ENCODE peak calls at places on chromosomes 6 and 20, in eight cellular contexts. One of them, this sample, is unnamed.
A peak's percentile ranks its signal among the peaks of the same experiment; 100 is the strongest.

GRCh38 chr20:3077618-3078134 is 6.3 kb downstream of the OXT start:
- DNase-seq in WTC11: no peak
- DNase-seq in upper lobe of right lung: no peak
- DNase-seq in progenitor cell of endocrine pancreas: no peak
- DNase-seq in heart left ventricle: no peak
- DNase-seq in endothelial cell: no peak
- DNase-seq in HCT116: no peak
- DNase-seq in cardiac fibroblast: no peak
- DNase-seq in this sample: no peak

GRCh38 chr6:42279144-42279781 is 61.6 kb upstream of the MRPS10 start:
- DNase-seq in heart left ventricle: peak; percentile 41
- DNase-seq in upper lobe of right lung: no peak
- DNase-seq in WTC11: no peak
- DNase-seq in progenitor cell of endocrine pancreas: no peak
- DNase-seq in endothelial cell: no peak
- DNase-seq in cardiac fibroblast: peak; percentile 64
- DNase-seq in HCT116: no peak
- DNase-seq in this sample: no peak

GRCh38 chr6:151161363-151161762 is 78.4 kb upstream of the AKAP12 start:
- DNase-seq in progenitor cell of endocrine pancreas: no peak
- DNase-seq in endothelial cell: no peak
- DNase-seq in WTC11: no peak
- DNase-seq in upper lobe of right lung: no peak
- DNase-seq in heart left ventricle: no peak
- DNase-seq in HCT116: no peak
- DNase-seq in cardiac fibroblast: no peak
- DNase-seq in this sample: no peak

GRCh38 chr20:57205625-57206219 is 60.7 kb downstream of the BMP7 start:
- DNase-seq in progenitor cell of endocrine pancreas: no peak
- DNase-seq in HCT116: peak; percentile 81
- DNase-seq in cardiac fibroblast: peak; percentile 10
- DNase-seq in heart left ventricle: no peak
- DNase-seq in endothelial cell: no peak
- DNase-seq in upper lobe of right lung: no peak
- DNase-seq in WTC11: no peak
- DNase-seq in this sample: no peak

GRCh38 chr6:71621918-71622519 is 264.3 kb upstream of the RIMS1 start:
- DNase-seq in endothelial cell: no peak
- DNase-seq in progenitor cell of endocrine pancreas: no peak
- DNase-seq in upper lobe of right lung: no peak
- DNase-seq in heart left ventricle: no peak
- DNase-seq in cardiac fibroblast: peak; percentile 3
- DNase-seq in WTC11: no peak
- DNase-seq in HCT116: peak; percentile 2
- DNase-seq in this sample: no peak

GRCh38 chr6:37074053-37074827 is 68.8 kb downstream of the FGD2 start:
- DNase-seq in endothelial cell: no peak
- DNase-seq in progenitor cell of endocrine pancreas: no peak
- DNase-seq in upper lobe of right lung: no peak
- DNase-seq in WTC11: no peak
- DNase-seq in cardiac fibroblast: peak; percentile 91
- DNase-seq in HCT116: no peak
- DNase-seq in heart left ventricle: peak; percentile 50
- DNase-seq in this sample: no peak

GRCh38 chr6:31740397-31741223 is 805 bp downstream of the MSH5 start:
- DNase-seq in HCT116: no peak
- DNase-seq in progenitor cell of endocrine pancreas: no peak
- DNase-seq in cardiac fibroblast: peak; percentile 38
- DNase-seq in endothelial cell: no peak
- DNase-seq in upper lobe of right lung: peak; percentile 81
- DNase-seq in heart left ventricle: no peak
- DNase-seq in WTC11: no peak
- DNase-seq in this sample: no peak

GRCh38 chr6:16206595-16207037 is 31.8 kb upstream of the GMPR start:
- DNase-seq in heart left ventricle: peak; percentile 48
- DNase-seq in progenitor cell of endocrine pancreas: peak; percentile 23
- DNase-seq in cardiac fibroblast: peak; percentile 87
- DNase-seq in HCT116: peak; percentile 37
- DNase-seq in WTC11: peak; percentile 61
- DNase-seq in upper lobe of right lung: no peak
- DNase-seq in endothelial cell: peak; percentile 53
- DNase-seq in this sample: peak; percentile 88

GRCh38 chr6:47292944-47293343 is 16.8 kb downstream of the TNFRSF21 start:
- DNase-seq in cardiac fibroblast: peak; percentile 9
- DNase-seq in heart left ventricle: no peak
- DNase-seq in endothelial cell: no peak
- DNase-seq in progenitor cell of endocrine pancreas: no peak
- DNase-seq in upper lobe of right lung: no peak
- DNase-seq in WTC11: no peak
- DNase-seq in HCT116: no peak
- DNase-seq in this sample: no peak

GRCh38 chr6:168400044-168400443 is 40.9 kb upstream of the SMOC2 start:
- DNase-seq in heart left ventricle: no peak
- DNase-seq in endothelial cell: no peak
- DNase-seq in HCT116: no peak
- DNase-seq in upper lobe of right lung: no peak
- DNase-seq in WTC11: no peak
- DNase-seq in cardiac fibroblast: no peak
- DNase-seq in progenitor cell of endocrine pancreas: no peak
- DNase-seq in this sample: peak; percentile 19

GRCh38 chr6:127340171-127340570 is 3.2 kb downstream of the ECHDC1 start:
- DNase-seq in HCT116: no peak
- DNase-seq in cardiac fibroblast: no peak
- DNase-seq in WTC11: no peak
- DNase-seq in heart left ventricle: no peak
- DNase-seq in endothelial cell: no peak
- DNase-seq in progenitor cell of endocrine pancreas: no peak
- DNase-seq in upper lobe of right lung: no peak
- DNase-seq in this sample: no peak

GRCh38 chr6:143333081-143333480 is 117.4 kb downstream of the ADAT2 start:
- DNase-seq in upper lobe of right lung: no peak
- DNase-seq in WTC11: no peak
- DNase-seq in heart left ventricle: no peak
- DNase-seq in cardiac fibroblast: no peak
- DNase-seq in endothelial cell: no peak
- DNase-seq in HCT116: no peak
- DNase-seq in progenitor cell of endocrine pancreas: no peak
- DNase-seq in this sample: no peak

GRCh38 chr6:63573899-63574553 is 1.7 kb downstream of the LOC128125822 start:
- DNase-seq in endothelial cell: peak; percentile 42
- DNase-seq in progenitor cell of endocrine pancreas: peak; percentile 20
- DNase-seq in upper lobe of right lung: no peak
- DNase-seq in cardiac fibroblast: peak; percentile 71
- DNase-seq in WTC11: peak; percentile 29
- DNase-seq in HCT116: peak; percentile 62
- DNase-seq in heart left ventricle: no peak
- DNase-seq in this sample: no peak

GRCh38 chr6:63572733-63573139 is 456 bp downstream of the LOC128125822 start:
- DNase-seq in HCT116: no peak
- DNase-seq in cardiac fibroblast: no peak
- DNase-seq in endothelial cell: no peak
- DNase-seq in progenitor cell of endocrine pancreas: no peak
- DNase-seq in upper lobe of right lung: no peak
- DNase-seq in heart left ventricle: peak; percentile 53
- DNase-seq in WTC11: no peak
- DNase-seq in this sample: no peak

GRCh38 chr6:63573140-63573898 is 1.0 kb downstream of the LOC128125822 start:
- DNase-seq in cardiac fibroblast: peak; percentile 81
- DNase-seq in HCT116: peak; percentile 74
- DNase-seq in WTC11: peak; percentile 90
- DNase-seq in heart left ventricle: peak; percentile 73
- DNase-seq in progenitor cell of endocrine pancreas: peak; percentile 60
- DNase-seq in endothelial cell: peak; percentile 66
- DNase-seq in upper lobe of right lung: peak; percentile 93
- DNase-seq in this sample: peak; percentile 38

GRCh38 chr6:63576147-63576772 is 4.0 kb downstream of the LOC128125822 start:
- DNase-seq in upper lobe of right lung: no peak
- DNase-seq in endothelial cell: no peak
- DNase-seq in cardiac fibroblast: no peak
- DNase-seq in WTC11: no peak
- DNase-seq in HCT116: no peak
- DNase-seq in progenitor cell of endocrine pancreas: no peak
- DNase-seq in heart left ventricle: no peak
- DNase-seq in this sample: no peak

GRCh38 chr6:63574554-63574900 is 2.2 kb downstream of the LOC128125822 start:
- DNase-seq in endothelial cell: no peak
- DNase-seq in cardiac fibroblast: no peak
- DNase-seq in progenitor cell of endocrine pancreas: no peak
- DNase-seq in HCT116: no peak
- DNase-seq in upper lobe of right lung: no peak
- DNase-seq in WTC11: no peak
- DNase-seq in heart left ventricle: no peak
- DNase-seq in this sample: no peak
- TF ChIP-seq CTCF in endothelial cell: peak; percentile 36
- TF ChIP-seq CTCF in cardiac fibroblast: no peak
- TF ChIP-seq CTCF in progenitor cell of endocrine pancreas: no peak
- TF ChIP-seq CTCF in HCT116: no peak
- TF ChIP-seq CTCF in upper lobe of right lung: no peak
- TF ChIP-seq CTCF in WTC11: peak; percentile 2
- TF ChIP-seq CTCF in heart left ventricle: no peak
- TF ChIP-seq CTCF in this sample: no peak

DNA sequence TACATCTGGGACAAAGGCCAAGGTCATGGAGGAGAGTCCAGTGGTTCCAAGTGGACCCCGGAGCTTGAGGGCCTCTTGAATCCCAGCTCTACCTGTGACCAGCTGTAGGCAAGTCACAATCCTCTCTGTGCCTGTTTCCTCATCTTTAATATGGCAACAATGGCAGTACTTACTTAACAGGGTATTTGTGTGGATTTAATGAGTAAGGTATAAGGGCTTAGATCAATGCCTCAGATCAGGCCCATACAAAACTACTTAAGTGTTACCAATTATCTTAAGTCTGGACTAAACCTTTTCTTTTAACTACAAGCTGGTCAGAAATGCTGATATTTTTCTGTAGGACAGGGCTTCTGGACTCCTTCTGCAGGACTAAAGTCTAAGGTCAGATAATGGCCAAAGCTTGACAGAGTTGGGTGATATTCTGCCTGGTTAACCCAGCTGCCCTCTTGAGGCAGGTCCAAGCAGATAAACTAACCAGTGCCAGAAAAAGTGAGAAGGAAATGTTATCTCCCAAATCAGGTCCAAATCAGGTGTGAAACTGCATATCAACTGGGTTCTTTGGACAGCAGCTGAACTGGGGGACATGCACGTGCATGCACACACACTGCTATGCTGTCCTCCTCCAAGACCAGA is 2.2 kb downstream of the SULF2 start:
- DNase-seq in WTC11: no peak
- DNase-seq in HCT116: no peak
- DNase-seq in heart left ventricle: no peak
- DNase-seq in endothelial cell: no peak
- DNase-seq in progenitor cell of endocrine pancreas: no peak
- DNase-seq in upper lobe of right lung: no peak
- DNase-seq in cardiac fibroblast: no peak
- DNase-seq in this sample: no peak
- TF ChIP-seq CTCF in WTC11: no peak
- TF ChIP-seq CTCF in HCT116: no peak
- TF ChIP-seq CTCF in heart left ventricle: no peak
- TF ChIP-seq CTCF in endothelial cell: no peak
- TF ChIP-seq CTCF in progenitor cell of endocrine pancreas: no peak
- TF ChIP-seq CTCF in upper lobe of right lung: no peak
- TF ChIP-seq CTCF in cardiac fibroblast: no peak
- TF ChIP-seq CTCF in this sample: no peak

DNA sequence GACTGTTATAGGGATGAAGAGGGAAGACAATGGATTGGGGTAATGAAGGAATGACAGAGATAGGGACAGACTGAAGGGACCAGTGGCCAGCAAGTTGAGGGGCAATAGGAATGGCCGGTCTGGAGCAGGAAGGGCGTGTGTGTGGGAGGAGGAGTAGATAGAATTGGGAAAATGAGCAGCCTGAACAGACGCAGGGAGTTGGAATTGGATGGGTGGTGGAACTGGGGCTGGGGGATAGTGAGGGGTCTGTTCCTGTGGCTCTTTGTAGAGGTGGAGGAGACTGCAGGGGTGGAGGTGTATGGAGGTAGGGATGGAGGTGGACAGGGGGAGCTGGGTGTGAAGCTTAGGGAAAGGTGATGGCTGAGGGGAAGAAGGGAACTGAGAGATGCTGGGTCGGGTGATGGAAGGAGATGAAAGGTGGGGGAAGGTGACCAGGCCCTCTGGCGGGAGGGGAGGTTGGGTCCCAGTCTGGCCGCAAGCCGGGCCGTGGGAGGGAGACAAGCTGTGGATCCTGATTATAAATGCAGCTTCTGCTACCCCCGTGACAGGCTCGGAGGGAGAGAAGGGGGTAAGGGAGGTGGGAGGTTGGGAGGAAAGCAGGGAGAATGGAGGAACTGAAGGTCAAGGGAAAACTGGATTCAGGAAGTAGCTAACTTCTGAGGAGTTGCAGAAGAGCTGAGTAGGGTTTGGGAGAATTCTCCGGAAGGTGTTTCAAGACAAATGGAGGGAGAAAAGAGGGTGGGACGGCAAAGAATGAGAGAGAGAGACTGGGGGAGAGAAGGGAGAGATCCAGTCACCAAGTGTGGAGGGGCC is 5.2 kb downstream of the SYNGAP1 start:
- DNase-seq in progenitor cell of endocrine pancreas: no peak
- DNase-seq in cardiac fibroblast: no peak
- DNase-seq in HCT116: no peak
- DNase-seq in upper lobe of right lung: no peak
- DNase-seq in heart left ventricle: peak; percentile 12
- DNase-seq in WTC11: no peak
- DNase-seq in endothelial cell: no peak
- DNase-seq in this sample: no peak
- TF ChIP-seq CTCF in progenitor cell of endocrine pancreas: no peak
- TF ChIP-seq CTCF in cardiac fibroblast: no peak
- TF ChIP-seq CTCF in HCT116: no peak
- TF ChIP-seq CTCF in upper lobe of right lung: no peak
- TF ChIP-seq CTCF in heart left ventricle: no peak
- TF ChIP-seq CTCF in WTC11: no peak
- TF ChIP-seq CTCF in endothelial cell: no peak
- TF ChIP-seq CTCF in this sample: no peak

GRCh38 chr6:90214461-90214860 is 82.2 kb downstream of the BACH2 start:
- DNase-seq in heart left ventricle: no peak
- DNase-seq in progenitor cell of endocrine pancreas: no peak
- DNase-seq in HCT116: no peak
- DNase-seq in WTC11: no peak
- DNase-seq in upper lobe of right lung: no peak
- DNase-seq in cardiac fibroblast: no peak
- DNase-seq in endothelial cell: no peak
- DNase-seq in this sample: no peak

GRCh38 chr6:90217621-90218496 is 78.8 kb downstream of the BACH2 start:
- DNase-seq in progenitor cell of endocrine pancreas: peak; percentile 45
- DNase-seq in endothelial cell: peak; percentile 44
- DNase-seq in WTC11: no peak
- DNase-seq in cardiac fibroblast: no peak
- DNase-seq in upper lobe of right lung: peak; percentile 67
- DNase-seq in heart left ventricle: no peak
- DNase-seq in HCT116: no peak
- DNase-seq in this sample: no peak

GRCh38 chr6:90214966-90215365 is 81.7 kb downstream of the BACH2 start:
- DNase-seq in heart left ventricle: no peak
- DNase-seq in endothelial cell: no peak
- DNase-seq in cardiac fibroblast: no peak
- DNase-seq in upper lobe of right lung: no peak
- DNase-seq in HCT116: no peak
- DNase-seq in WTC11: no peak
- DNase-seq in progenitor cell of endocrine pancreas: no peak
- DNase-seq in this sample: no peak

GRCh38 chr6:90219168-90219985 is 77.3 kb downstream of the BACH2 start:
- DNase-seq in cardiac fibroblast: peak; percentile 87
- DNase-seq in HCT116: no peak
- DNase-seq in endothelial cell: peak; percentile 11
- DNase-seq in upper lobe of right lung: no peak
- DNase-seq in progenitor cell of endocrine pancreas: peak; percentile 37
- DNase-seq in heart left ventricle: peak; percentile 63
- DNase-seq in WTC11: no peak
- DNase-seq in this sample: peak; percentile 75

GRCh38 chr6:90216081-90216977 is 80.3 kb downstream of the BACH2 start:
- DNase-seq in heart left ventricle: no peak
- DNase-seq in endothelial cell: peak; percentile 12
- DNase-seq in upper lobe of right lung: no peak
- DNase-seq in WTC11: peak; percentile 20
- DNase-seq in progenitor cell of endocrine pancreas: no peak
- DNase-seq in cardiac fibroblast: no peak
- DNase-seq in HCT116: no peak
- DNase-seq in this sample: no peak
- TF ChIP-seq CTCF in heart left ventricle: no peak
- TF ChIP-seq CTCF in endothelial cell: no peak
- TF ChIP-seq CTCF in upper lobe of right lung: no peak
- TF ChIP-seq CTCF in WTC11: no peak
- TF ChIP-seq CTCF in progenitor cell of endocrine pancreas: no peak
- TF ChIP-seq CTCF in cardiac fibroblast: no peak
- TF ChIP-seq CTCF in HCT116: no peak
- TF ChIP-seq CTCF in this sample: no peak